ENCODE peak calls at places on chromosome 11, in eight cellular contexts. M is cardiac muscle cell; Z is GM12878; F is HL-60; Q is lung; L is GM23248; H is IMR-90; P is CD8-positive, alpha-beta memory T cell. J is an unnamed sample.

GRCh38 chr11:11978792-11979486 is 29.5 kb downstream of the DKK3 start:
- DNase-seq in Q (no peak), L (peak; percentile 75), Z (no peak), H (peak; percentile 80), P (no peak), M (peak; percentile 91), F (no peak), J (peak; percentile 90)

GRCh38 chr11:44325698-44326097 is 15.8 kb upstream of the ALX4 start:
- DNase-seq in F (no peak), M (no peak), Q (no peak), P (no peak), H (no peak), L (no peak), Z (no peak), J (no peak)

GRCh38 chr11:80638296-80638695 is 1197.5 kb upstream of the TENM4 start:
- DNase-seq in Q (no peak), M (no peak), H (no peak), F (no peak), Z (no peak), L (no peak), P (no peak), J (no peak)

GRCh38 chr11:33657757-33658156 is 42.9 kb downstream of the C11orf91 start:
- DNase-seq in F (no peak), P (no peak), Q (no peak), H (no peak), Z (no peak), L (no peak), M (no peak), J (no peak)

GRCh38 chr11:30990625-30991348 is 378.8 kb downstream of the DCDC1 start:
- DNase-seq in Q (no peak), M (no peak), L (no peak), Z (no peak), H (no peak), F (no peak), P (no peak), J (no peak)

GRCh38 chr11:46121724-46122477 is 647 bp upstream of the PHF21A start:
- DNase-seq in H (peak; percentile 95), P (peak; percentile 82), Q (peak; percentile 82), M (peak; percentile 96), F (peak; percentile 81), Z (no peak), L (peak; percentile 97), J (peak; percentile 82)

GRCh38 chr11:117835576-117835975 is 11.0 kb upstream of the FXYD2 start:
- DNase-seq in L (no peak), F (no peak), Q (no peak), H (no peak), Z (no peak), M (no peak), P (no peak), J (peak; percentile 50)

GRCh38 chr11:16841984-16842383 is 103.5 kb downstream of the C11orf58 start:
- DNase-seq in P (no peak), F (no peak), M (no peak), Z (no peak), L (no peak), Q (no peak), H (no peak), J (no peak)

GRCh38 chr11:17722000-17722643 is 2.8 kb downstream of the MYOD1 start:
- DNase-seq in Z (no peak), F (peak; percentile 51), M (peak; percentile 30), P (no peak), Q (no peak), H (peak; percentile 11), L (peak; percentile 56), J (no peak)

GRCh38 chr11:118622376-118623290 is 15.2 kb downstream of the PHLDB1 start:
- DNase-seq in M (peak; percentile 61), P (no peak), Q (peak; percentile 72), H (peak; percentile 69), F (no peak), Z (no peak), L (peak; percentile 96), J (no peak)

GRCh38 chr11:125770583-125770982 is 8.0 kb downstream of the PATE2 start:
- DNase-seq in P (no peak), H (no peak), Z (no peak), Q (no peak), M (no peak), F (no peak), L (no peak), J (no peak)

GRCh38 chr11:17814546-17814945 is 80.0 kb downstream of the KCNC1 start:
- DNase-seq in M (no peak), L (no peak), P (no peak), Q (no peak), F (no peak), H (no peak), Z (no peak), J (no peak)

GRCh38 chr11:83702795-83703194 is 416.6 kb upstream of the CCDC90B start:
- DNase-seq in L (no peak), M (no peak), H (no peak), F (no peak), Q (no peak), Z (no peak), P (no peak), J (no peak)

GRCh38 chr11:45769960-45770359 is 35.0 kb upstream of the SLC35C1 start:
- DNase-seq in L (no peak), F (no peak), Q (no peak), P (no peak), H (no peak), M (no peak), Z (no peak), J (no peak)

GRCh38 chr11:17431139-17431538 is 42.7 kb upstream of the KCNJ11 start:
- DNase-seq in Q (no peak), F (no peak), Z (no peak), L (no peak), M (no peak), H (no peak), P (no peak), J (no peak)

GRCh38 chr11:85947431-85948272 is 92.5 kb downstream of the CCDC83 start:
- DNase-seq in H (peak; percentile 93), Z (no peak), F (peak; percentile 31), Q (peak; percentile 49), L (peak; percentile 95), M (peak; percentile 96), P (no peak), J (no peak)

GRCh38 chr11:126061707-126062678 is 673 bp downstream of the CDON start:
- DNase-seq in Q (peak; percentile 44), P (no peak), H (peak; percentile 5), L (peak; percentile 76), M (peak; percentile 31), Z (no peak), F (no peak), J (no peak)

GRCh38 chr11:58629857-58630256 is 7.4 kb downstream of the CNTF start:
- DNase-seq in H (peak; percentile 71), Z (no peak), L (peak; percentile 82), F (peak; percentile 48), M (peak; percentile 79), P (peak; percentile 16), Q (no peak), J (no peak)

GRCh38 chr11:27868226-27868625 is 168.0 kb upstream of the BDNF start:
- DNase-seq in Z (no peak), L (no peak), M (no peak), Q (no peak), P (no peak), F (no peak), H (no peak), J (no peak)

GRCh38 chr11:60748821-60749220 is 7.8 kb upstream of the MS4A15 start:
- DNase-seq in M (no peak), Z (no peak), F (no peak), P (no peak), H (no peak), Q (no peak), L (no peak), J (no peak)
- H3K27ac ChIP-seq in M (no peak overlapping the region), Z (no peak overlapping the region), F (no peak overlapping the region), P (no peak overlapping the region), H (no peak overlapping the region), Q (no peak overlapping the region), L (no peak overlapping the region), J (no peak overlapping the region)

GRCh38 chr11:39149214-39149613 is 2310.2 kb downstream of the LRRC4C start:
- DNase-seq in M (no peak), P (no peak), L (no peak), F (no peak), Q (no peak), Z (no peak), H (no peak), J (no peak)
- H3K27ac ChIP-seq in M (no peak overlapping the region), P (no peak overlapping the region), L (no peak overlapping the region), F (no peak overlapping the region), Q (no peak overlapping the region), Z (no peak overlapping the region), H (no peak overlapping the region), J (no peak overlapping the region)

GRCh38 chr11:65578667-65579066 is 2.8 kb downstream of the EHBP1L1 start:
- DNase-seq in M (no peak), L (no peak), P (no peak), Q (no peak), Z (no peak), H (no peak), F (no peak), J (no peak)

GRCh38 chr11:65577756-65578109 is 1.9 kb downstream of the EHBP1L1 start:
- DNase-seq in Q (no peak), H (no peak), L (no peak), P (no peak), F (no peak), M (no peak), Z (no peak), J (no peak)

GRCh38 chr11:65579291-65579690 is 3.4 kb downstream of the EHBP1L1 start:
- DNase-seq in H (no peak), Z (no peak), F (peak; percentile 56), M (no peak), Q (no peak), P (no peak), L (no peak), J (no peak)

GRCh38 chr11:65576867-65577755 is 1.3 kb downstream of the EHBP1L1 start:
- DNase-seq in H (peak; percentile 43), M (peak; percentile 51), Q (no peak), P (peak; percentile 28), L (peak; percentile 93), F (peak; percentile 85), Z (no peak), J (peak; percentile 84)

GRCh38 chr11:65578134-65578533 is 2.3 kb downstream of the EHBP1L1 start:
- DNase-seq in F (no peak), L (no peak), Z (no peak), Q (no peak), P (no peak), M (no peak), H (no peak), J (no peak)
- H3K27ac ChIP-seq in F (peak overlapping the region; percentile 77), L (peak overlapping the region; percentile 77), Z (peak overlapping the region; percentile 96), Q (no peak overlapping the region), P (peak overlapping the region; percentile 89), M (no peak overlapping the region), H (no peak overlapping the region), J (peak overlapping the region; percentile 94)

GRCh38 chr11:120128392-120129172 is 9.3 kb downstream of the TRIM29 start:
- DNase-seq in M (no peak), L (peak; percentile 93), Q (no peak), Z (no peak), F (no peak), P (no peak), H (peak; percentile 8), J (no peak)
- H3K27ac ChIP-seq in M (no peak overlapping the region), L (peak overlapping the region; percentile 84), Q (no peak overlapping the region), Z (no peak overlapping the region), F (no peak overlapping the region), P (no peak overlapping the region), H (no peak overlapping the region), J (no peak overlapping the region)

GRCh38 chr11:112166561-112166960 is 611 bp upstream of the TEX12 start:
- DNase-seq in H (no peak), L (peak; percentile 86), M (peak; percentile 70), Z (no peak), P (no peak), Q (no peak), F (no peak), J (no peak)
- H3K27ac ChIP-seq in H (no peak overlapping the region), L (peak overlapping the region; percentile 51), M (no peak overlapping the region), Z (no peak overlapping the region), P (no peak overlapping the region), Q (no peak overlapping the region), F (no peak overlapping the region), J (no peak overlapping the region)